ENCODE peak calls at places on chromosomes 3 and 15, in nine cellular contexts. C, Y, O, B, D, J, Q, X and T are unnamed samples.

GRCh38 chr3:16447156-16447555 is 66.3 kb downstream of the RFTN1 start:
- DNase-seq in J (no peak), Y (no peak), C (no peak), D (no peak), O (no peak), Q (no peak), X (no peak), B (no peak), T (no peak)

GRCh38 chr3:4517095-4517494 is 23.9 kb downstream of the ITPR1 start:
- DNase-seq in X (no peak), O (peak), Y (no peak), B (no peak), J (no peak), C (no peak), D (no peak), Q (no peak), T (no peak)

GRCh38 chr3:159432721-159433300 is 555.8 kb upstream of the IL12A start:
- DNase-seq in C (no peak), J (peak), Q (no peak), B (no peak), D (no peak), X (no peak), O (no peak), Y (no peak), T (no peak)

GRCh38 chr3:192747746-192748145 is 20.4 kb upstream of the FGF12 start:
- DNase-seq in J (no peak), O (no peak), D (no peak), X (no peak), Y (no peak), Q (no peak), C (no peak), B (no peak), T (no peak)

GRCh38 chr3:138197058-138197457 is 10.0 kb downstream of the ARMC8 start:
- DNase-seq in Q (no peak), J (peak), D (peak), X (peak), C (no peak), Y (no peak), O (no peak), B (no peak), T (peak)

GRCh38 chr15:66803182-66803729 is 101.2 kb downstream of the SMAD6 start:
- DNase-seq in B (peak), D (peak), Y (no peak), Q (peak), C (peak), X (peak), O (peak), J (peak), T (peak)

GRCh38 chr3:52349611-52350395 is 33.7 kb downstream of the DNAH1 start:
- DNase-seq in C (no peak), J (no peak), Y (no peak), B (no peak), D (no peak), O (no peak), Q (no peak), X (no peak), T (no peak)

GRCh38 chr15:70466895-70467529 is 296.3 kb downstream of the UACA start:
- DNase-seq in D (peak), B (peak), X (peak), C (no peak), J (peak), O (peak), Y (peak), Q (peak), T (peak)

GRCh38 chr3:41525288-41526064 is 326.2 kb downstream of the CTNNB1 start:
- DNase-seq in C (no peak), O (no peak), Y (peak), J (no peak), D (no peak), Q (no peak), X (no peak), B (no peak), T (no peak)

GRCh38 chr3:33035596-33035995 is 61.4 kb downstream of the GLB1 start:
- DNase-seq in Y (no peak), J (peak), B (no peak), D (no peak), X (peak), O (no peak), C (no peak), Q (no peak), T (no peak)

GRCh38 chr3:99523446-99523845 is 114.9 kb upstream of the COL8A1 start:
- DNase-seq in J (no peak), X (peak), O (no peak), Y (no peak), Q (no peak), D (no peak), C (no peak), B (no peak), T (no peak)

GRCh38 chr3:116000315-116000714 is 377.0 kb downstream of the GAP43 start:
- DNase-seq in Y (peak), D (no peak), J (peak), B (no peak), C (no peak), Q (no peak), X (peak), O (no peak), T (no peak)

GRCh38 chr15:76327191-76328105 is 9.1 kb upstream of the ISL2 start:
- DNase-seq in Q (no peak), X (no peak), B (no peak), D (no peak), J (peak), Y (no peak), O (no peak), C (no peak), T (no peak)

GRCh38 chr3:45275006-45275704 is 49.1 kb upstream of the TMEM158 start:
- DNase-seq in Q (no peak), Y (no peak), B (no peak), O (no peak), J (no peak), X (no peak), C (no peak), D (no peak), T (no peak)

GRCh38 chr3:110579841-110580550 is 491.6 kb upstream of the NECTIN3 start:
- DNase-seq in Y (no peak), B (no peak), D (no peak), O (no peak), J (no peak), C (no peak), X (peak), Q (no peak), T (no peak)

GRCh38 chr3:37912052-37912733 is 50.5 kb downstream of the CTDSPL start:
- DNase-seq in Q (no peak), B (no peak), D (peak), X (no peak), Y (no peak), C (no peak), O (no peak), J (peak), T (no peak)
- TF ChIP-seq CTCF in Q (no peak), B (no peak), D (no peak), X (no peak), Y (no peak), C (no peak), O (no peak), J (peak), T (no peak)

GRCh38 chr3:128318275-128318920 is 148.3 kb downstream of the DNAJB8 start:
- DNase-seq in X (no peak), O (no peak), Q (peak), J (no peak), B (no peak), Y (no peak), D (no peak), C (peak), T (no peak)
- TF ChIP-seq CTCF in X (no peak), O (no peak), Q (no peak), J (no peak), B (no peak), Y (no peak), D (no peak), C (no peak), T (no peak)

DNA sequence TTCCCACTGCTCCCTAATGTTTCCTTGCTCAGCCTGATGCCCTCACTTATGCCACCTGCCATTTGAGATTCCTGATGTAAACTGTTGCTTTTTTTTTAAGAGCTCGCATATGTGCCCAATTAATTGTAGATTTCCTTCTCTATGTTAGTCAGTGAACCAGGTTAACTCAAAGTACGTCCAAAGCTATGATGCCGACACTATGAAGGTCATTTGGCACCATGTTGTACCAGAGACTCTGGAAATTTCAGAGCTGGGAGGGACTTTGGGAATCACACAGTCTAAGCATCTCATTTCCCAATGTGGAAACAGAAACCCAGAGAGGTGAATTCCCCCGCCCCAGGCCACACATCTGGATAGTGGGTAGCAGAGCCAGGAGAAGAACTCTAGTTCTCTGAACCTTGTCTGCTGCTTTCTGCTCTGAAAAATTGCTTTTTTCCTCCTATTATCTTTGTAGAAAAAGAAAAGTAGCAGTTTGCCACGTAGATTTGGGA is 38.5 kb upstream of the TNFAIP8L3 start:
- DNase-seq in B (no peak), O (no peak), Y (no peak), X (no peak), C (no peak), J (peak), Q (no peak), D (no peak), T (no peak)
- TF ChIP-seq CTCF in B (no peak), O (no peak), Y (no peak), X (no peak), C (peak), J (no peak), Q (no peak), D (no peak), T (peak)

GRCh38 chr15:38610748-38611147 is 46.1 kb upstream of the RASGRP1 start:
- DNase-seq in Q (no peak), O (no peak), X (no peak), C (no peak), B (no peak), D (no peak), Y (no peak), J (no peak), T (no peak)

GRCh38 chr15:38611228-38611627 is 46.6 kb upstream of the RASGRP1 start:
- DNase-seq in J (peak), B (no peak), Y (no peak), C (no peak), O (no peak), Q (no peak), D (no peak), X (no peak), T (no peak)

GRCh38 chr15:38609097-38609738 is 44.6 kb upstream of the RASGRP1 start:
- DNase-seq in X (no peak), J (no peak), Y (no peak), C (no peak), Q (no peak), D (no peak), B (no peak), O (no peak), T (no peak)

GRCh38 chr15:38605744-38606143 is 41.1 kb upstream of the RASGRP1 start:
- DNase-seq in Q (no peak), J (peak), B (no peak), Y (no peak), O (no peak), C (no peak), X (no peak), D (no peak), T (no peak)

DNA sequence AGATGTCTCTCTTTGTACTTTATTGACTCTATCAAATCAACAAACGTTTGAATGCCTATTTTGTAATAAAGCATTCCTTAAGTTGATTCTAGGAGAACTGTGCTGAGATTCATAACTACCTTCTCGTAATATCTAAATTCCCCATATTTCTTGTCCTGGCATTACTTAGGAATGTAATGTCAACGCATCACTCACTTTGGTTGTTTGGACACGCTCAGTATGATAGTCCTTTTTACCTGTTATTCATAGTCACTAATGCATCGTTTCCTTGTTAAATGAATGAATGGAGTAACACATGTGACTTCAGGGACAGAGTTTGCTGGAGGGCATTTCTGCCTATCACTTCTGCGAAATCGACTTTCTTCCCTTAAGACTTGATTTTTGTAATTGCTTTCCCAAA is 44.1 kb upstream of the RASGRP1 start:
- DNase-seq in D (no peak), Y (no peak), O (no peak), Q (no peak), C (no peak), J (peak), X (no peak), B (no peak), T (no peak)
- TF ChIP-seq CTCF in D (no peak), Y (no peak), O (no peak), Q (no peak), C (no peak), J (no peak), X (no peak), B (no peak), T (no peak)

GRCh38 chr15:64090527-64090926 is 3.1 kb downstream of the CIAO2A start:
- DNase-seq in D (no peak), X (no peak), Q (no peak), C (no peak), O (no peak), B (no peak), Y (peak), J (no peak), T (no peak)

GRCh38 chr15:64089553-64090280 is 3.9 kb downstream of the CIAO2A start:
- DNase-seq in B (no peak), Y (peak), C (no peak), J (no peak), D (no peak), O (no peak), Q (no peak), X (no peak), T (no peak)

GRCh38 chr15:64092864-64093626 is 593 bp downstream of the CIAO2A start:
- DNase-seq in O (peak), C (peak), D (peak), B (peak), J (peak), X (peak), Q (peak), Y (peak), T (peak)

GRCh38 chr15:64093627-64094417 is at the start of gene CIAO2A:
- DNase-seq in C (peak), B (peak), Q (peak), Y (peak), O (peak), D (peak), X (peak), J (peak), T (peak)

GRCh38 chr15:64092075-64092820 is 1.4 kb downstream of the CIAO2A start:
- DNase-seq in J (no peak), Q (no peak), C (no peak), D (no peak), X (no peak), Y (no peak), B (no peak), O (no peak), T (no peak)
- TF ChIP-seq CTCF in J (no peak), Q (no peak), C (no peak), D (no peak), X (no peak), Y (peak), B (no peak), O (no peak), T (no peak)

GRCh38 chr3:8622873-8623725 is 21.5 kb downstream of the SSUH2 start:
- DNase-seq in C (peak), Q (peak), O (peak), Y (peak), B (peak), X (peak), J (peak), D (peak), T (peak)
- TF ChIP-seq CTCF in C (peak), Q (peak), O (peak), Y (peak), B (peak), X (peak), J (peak), D (peak), T (peak)

DNA sequence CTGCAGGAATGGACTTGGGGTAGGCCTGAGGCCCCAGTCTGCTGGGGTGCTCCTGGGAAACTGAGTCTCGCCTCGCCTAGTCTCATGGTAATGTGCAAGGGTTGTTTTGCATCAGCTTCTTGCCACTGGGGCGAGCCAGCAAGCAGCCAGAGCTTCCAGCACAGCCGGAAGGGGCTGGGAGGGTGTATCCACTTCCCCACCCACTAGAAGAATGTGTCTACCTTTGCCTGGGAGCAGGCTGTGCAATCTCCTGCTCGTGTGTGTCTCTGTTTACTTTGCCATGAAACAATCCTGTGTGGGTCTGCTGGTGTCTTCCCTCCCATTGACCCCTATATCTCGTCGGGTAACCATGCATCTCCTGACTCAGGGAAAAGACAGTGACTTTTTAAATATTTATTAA is 21.8 kb upstream of the ERICH6 start:
- DNase-seq in D (no peak), X (no peak), J (peak), O (no peak), Q (peak), B (no peak), C (no peak), Y (no peak), T (no peak)
- TF ChIP-seq CTCF in D (no peak), X (no peak), J (peak), O (no peak), Q (no peak), B (no peak), C (no peak), Y (no peak), T (no peak)